ENCODE peak calls at places on chromosomes 12 and 14, in seven cellular contexts. I is GM12878, X is cardiac muscle cell, V is lung, U is transverse colon, Y is ovary, E is breast epithelium. W is an unnamed sample.
A peak's percentile ranks its signal among the peaks of the same experiment; 100 is the strongest.

GRCh38 chr12:92003701-92004100 is 141.9 kb downstream of the BTG1 start:
- DNase-seq in X (no peak), V (no peak), I (no peak), U (no peak), E (no peak), Y (no peak), W (no peak)

GRCh38 chr14:100224229-100224628 is 14.7 kb upstream of the YY1 start:
- DNase-seq in V (no peak), X (no peak), E (no peak), I (no peak), Y (no peak), U (no peak), W (no peak)

GRCh38 chr14:34212574-34212973 is 249.5 kb downstream of the SPTSSA start:
- DNase-seq in U (no peak), V (no peak), I (no peak), X (no peak), E (no peak), Y (no peak), W (no peak)

GRCh38 chr12:122144885-122145284 is 29.1 kb downstream of the IL31 start:
- DNase-seq in X (no peak), V (no peak), E (no peak), U (no peak), I (no peak), Y (no peak), W (no peak)

GRCh38 chr12:54208591-54208990 is 19.8 kb upstream of the SMUG1 start:
- DNase-seq in I (no peak), X (no peak), E (no peak), U (no peak), Y (no peak), V (no peak), W (no peak)

GRCh38 chr12:122021193-122021821 is 377 bp upstream of the BCL7A start:
- DNase-seq in I (no peak), X (peak; percentile 55), E (no peak), V (no peak), Y (peak; percentile 43), U (peak; percentile 31), W (no peak)

GRCh38 chr14:76920572-76921175 is 94.5 kb downstream of the LRRC74A start:
- DNase-seq in I (no peak), X (no peak), E (no peak), U (no peak), Y (peak; percentile 59), V (no peak), W (no peak)

GRCh38 chr14:81927069-81927468 is 393.4 kb upstream of the SEL1L start:
- DNase-seq in U (no peak), I (no peak), V (no peak), X (peak; percentile 23), E (no peak), Y (no peak), W (no peak)

GRCh38 chr12:2690348-2691000 is 104.3 kb upstream of the FKBP4 start:
- DNase-seq in X (no peak), V (peak; percentile 17), Y (no peak), E (peak; percentile 37), U (no peak), I (no peak), W (no peak)

GRCh38 chr14:30888480-30889243 is 14.3 kb downstream of the COCH start:
- DNase-seq in V (no peak), E (no peak), Y (no peak), X (no peak), I (no peak), U (no peak), W (no peak)

GRCh38 chr12:102694913-102695312 is 214.6 kb upstream of the IGF1 start:
- DNase-seq in V (no peak), Y (no peak), X (no peak), I (no peak), U (no peak), E (no peak), W (no peak)

GRCh38 chr12:4909397-4909733 is 340 bp upstream of the KCNA1 start:
- DNase-seq in Y (no peak), X (no peak), U (no peak), I (no peak), E (no peak), V (no peak), W (no peak)
- H3K4me1 ChIP-seq in Y (peaks cover 5% of the 10 kb centered on the region), X (no peaks in the 10 kb centered on the region), U (peaks cover 19% of the 10 kb centered on the region), I (peaks cover 16% of the 10 kb centered on the region), E (peaks cover 4% of the 10 kb centered on the region), V (no peaks in the 10 kb centered on the region), W (peaks cover 3% of the 10 kb centered on the region)

DNA sequence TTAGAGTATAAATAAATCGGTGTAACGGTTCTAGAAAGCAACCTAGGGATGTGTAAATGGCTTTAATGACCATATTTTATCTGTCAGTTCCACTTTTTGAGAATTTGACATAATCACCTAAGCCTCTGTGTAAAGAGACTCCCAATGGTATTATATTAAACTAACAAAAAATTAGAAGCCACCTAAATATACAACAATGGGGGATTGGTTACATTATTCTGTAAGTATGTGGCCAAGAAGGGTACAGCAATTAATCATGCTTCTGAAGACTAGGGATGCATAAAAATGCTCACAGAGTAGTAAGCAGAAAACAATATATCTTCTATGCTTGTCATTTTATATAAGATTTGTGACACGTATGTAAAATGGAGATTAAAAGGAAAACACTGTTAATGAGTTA is 10.5 kb downstream of the RNF10 start:
- DNase-seq in I (no peak), Y (no peak), V (no peak), U (no peak), E (no peak), X (no peak), W (no peak)
- H3K36me3 ChIP-seq in I (peaks cover 19% of the 10 kb centered on the region), Y (no peaks in the 10 kb centered on the region), V (peaks cover 22% of the 10 kb centered on the region), U (peaks cover 31% of the 10 kb centered on the region), E (no peaks in the 10 kb centered on the region), X (peaks cover 26% of the 10 kb centered on the region), W (no peaks in the 10 kb centered on the region)

GRCh38 chr14:87799400-87799799 is 193.6 kb downstream of the GALC start:
- DNase-seq in Y (no peak), X (no peak), E (no peak), U (no peak), V (no peak), I (no peak), W (no peak)
- H3K4me3 ChIP-seq in Y (no peak overlapping the region), X (no peak overlapping the region), E (no peak overlapping the region), U (no peak overlapping the region), V (no peak overlapping the region), I (no peak overlapping the region), W (no peak overlapping the region)

GRCh38 chr12:76029982-76030377 is 1.6 kb downstream of the PHLDA1 start:
- DNase-seq in U (no peak), E (no peak), X (peak; percentile 20), I (no peak), Y (peak; percentile 38), V (no peak), W (peak; percentile 39)
- H3K4me1 ChIP-seq in U (peaks cover 20% of the 10 kb centered on the region), E (no peaks in the 10 kb centered on the region), X (peaks cover 29% of the 10 kb centered on the region), I (peaks cover 17% of the 10 kb centered on the region), Y (peaks cover 5% of the 10 kb centered on the region), V (peaks cover 10% of the 10 kb centered on the region), W (peaks cover 3% of the 10 kb centered on the region)

GRCh38 chr12:56601503-56601902 is 28.6 kb downstream of the BAZ2A start:
- DNase-seq in I (no peak), X (peak; percentile 35), V (no peak), U (peak; percentile 13), Y (no peak), E (no peak), W (peak; percentile 26)
- H3K36me3 ChIP-seq in I (peaks cover 71% of the 10 kb centered on the region), X (peaks cover 86% of the 10 kb centered on the region), V (peaks cover 80% of the 10 kb centered on the region), U (peaks cover 81% of the 10 kb centered on the region), Y (no peaks in the 10 kb centered on the region), E (peaks cover 53% of the 10 kb centered on the region), W (peaks cover 30% of the 10 kb centered on the region)

W was measured in mucosa of descending colon.